ENCODE peak calls at places on chromosomes 2 and 18, in six cellular contexts. Y is GM13976, K is HFFc6, X is A549, W is LNCaP clone FGC, B is GM13977. J is an unnamed sample.

GRCh38 chr18:23306842-23307241 is 146.2 kb upstream of the RIOK3 start:
- DNase-seq in K (no peak), X (no peak), W (no peak), Y (peak; percentile 82), B (peak; percentile 70), J (peak; percentile 65)

GRCh38 chr2:5695641-5696350 is 3.6 kb downstream of the SOX11 start:
- DNase-seq in X (no peak), B (no peak), K (no peak), W (no peak), Y (no peak), J (no peak)

GRCh38 chr2:145158051-145158586 is 638.2 kb upstream of the ZEB2 start:
- DNase-seq in B (no peak), W (no peak), X (peak; percentile 78), Y (no peak), K (peak; percentile 70), J (no peak)

GRCh38 chr18:36064027-36064808 is 3.1 kb downstream of the RPRD1A start:
- DNase-seq in X (no peak), K (no peak), B (no peak), W (no peak), Y (no peak), J (no peak)

GRCh38 chr18:31821452-31822171 is 60.9 kb upstream of the SLC25A52 start:
- DNase-seq in K (no peak), W (no peak), X (no peak), B (no peak), Y (no peak), J (no peak)

GRCh38 chr18:9643549-9643948 is 29.2 kb upstream of the PPP4R1 start:
- DNase-seq in W (peak; percentile 19), B (no peak), K (peak; percentile 95), X (peak; percentile 92), Y (no peak), J (no peak)

GRCh38 chr18:61551586-61551985 is 218.4 kb downstream of the CDH20 start:
- DNase-seq in W (peak; percentile 69), Y (peak; percentile 66), K (peak; percentile 71), X (peak; percentile 71), B (peak; percentile 75), J (no peak)

GRCh38 chr2:219713110-219713509 is 85.7 kb downstream of the SLC4A3 start:
- DNase-seq in Y (no peak), X (peak; percentile 64), W (peak; percentile 7), K (peak; percentile 40), B (peak; percentile 26), J (no peak)

GRCh38 chr18:54957295-54957694 is 2.0 kb downstream of the CCDC68 start:
- DNase-seq in X (no peak), Y (no peak), K (no peak), B (no peak), W (peak; percentile 38), J (no peak)

GRCh38 chr2:101921319-101921960 is 70.3 kb upstream of the IL1R2 start:
- DNase-seq in X (no peak), B (no peak), W (no peak), K (no peak), Y (no peak), J (no peak)

GRCh38 chr2:108884629-108885028 is 98.1 kb downstream of the CCDC138 start:
- DNase-seq in X (no peak), W (no peak), K (no peak), Y (no peak), B (no peak), J (no peak)

GRCh38 chr2:239594772-239595608 is 194.2 kb upstream of the HDAC4 start:
- DNase-seq in W (no peak), B (no peak), Y (no peak), K (no peak), X (no peak), J (no peak)

GRCh38 chr2:225788571-225788970 is 389.1 kb downstream of the NYAP2 start:
- DNase-seq in Y (no peak), X (no peak), B (no peak), W (no peak), K (no peak), J (no peak)

GRCh38 chr18:54787616-54788015 is 40.7 kb upstream of the RAB27B start:
- DNase-seq in Y (no peak), X (no peak), K (peak; percentile 75), B (no peak), W (no peak), J (no peak)

GRCh38 chr2:10977003-10977402 is 65.3 kb downstream of the KCNF1 start:
- DNase-seq in X (no peak), B (no peak), W (no peak), Y (no peak), K (no peak), J (no peak)

GRCh38 chr2:193442293-193442692 is 1247.6 kb upstream of the TMEFF2 start:
- DNase-seq in B (no peak), Y (no peak), K (no peak), X (no peak), W (no peak), J (no peak)

GRCh38 chr2:211944572-211944971 is 594.0 kb downstream of the ERBB4 start:
- DNase-seq in X (no peak), Y (peak; percentile 1), K (no peak), W (no peak), B (no peak), J (no peak)

GRCh38 chr2:51723716-51724115 is 691.8 kb upstream of the NRXN1 start:
- DNase-seq in K (no peak), Y (no peak), W (no peak), B (no peak), X (no peak), J (no peak)

GRCh38 chr2:158103358-158104021 is 1.8 kb downstream of the UPP2 start:
- DNase-seq in W (no peak), B (no peak), Y (no peak), X (no peak), K (no peak), J (no peak)

GRCh38 chr2:10981941-10982381 is 70.2 kb downstream of the KCNF1 start:
- DNase-seq in X (no peak), Y (no peak), B (no peak), W (no peak), K (no peak), J (no peak)

GRCh38 chr18:52451252-52451651 is 111.3 kb downstream of the DCC start:
- DNase-seq in K (no peak), X (no peak), Y (no peak), W (no peak), B (no peak), J (no peak)

GRCh38 chr2:219161097-219161496 is 482 bp upstream of the NHEJ1 start:
- DNase-seq in K (no peak), Y (no peak), B (no peak), X (no peak), W (no peak), J (no peak)

GRCh38 chr2:102063360-102063947 is 71.7 kb downstream of the IL1R2 start:
- DNase-seq in B (no peak), W (no peak), Y (no peak), X (no peak), K (peak; percentile 37), J (no peak)

GRCh38 chr2:211869134-211869533 is 669.5 kb downstream of the ERBB4 start:
- DNase-seq in B (no peak), W (no peak), Y (no peak), K (no peak), X (no peak), J (no peak)

GRCh38 chr2:49288902-49289680 is 134.8 kb upstream of the FSHR start:
- DNase-seq in K (no peak), X (no peak), B (no peak), Y (no peak), W (no peak), J (no peak)

GRCh38 chr18:75827781-75828274 is 400.3 kb upstream of the SMIM21 start:
- DNase-seq in B (no peak), W (peak; percentile 70), X (no peak), Y (no peak), K (no peak), J (no peak)

GRCh38 chr18:28132084-28132483 is 44.8 kb downstream of the CDH2 start:
- DNase-seq in X (no peak), K (no peak), W (no peak), B (no peak), Y (no peak), J (no peak)

DNA sequence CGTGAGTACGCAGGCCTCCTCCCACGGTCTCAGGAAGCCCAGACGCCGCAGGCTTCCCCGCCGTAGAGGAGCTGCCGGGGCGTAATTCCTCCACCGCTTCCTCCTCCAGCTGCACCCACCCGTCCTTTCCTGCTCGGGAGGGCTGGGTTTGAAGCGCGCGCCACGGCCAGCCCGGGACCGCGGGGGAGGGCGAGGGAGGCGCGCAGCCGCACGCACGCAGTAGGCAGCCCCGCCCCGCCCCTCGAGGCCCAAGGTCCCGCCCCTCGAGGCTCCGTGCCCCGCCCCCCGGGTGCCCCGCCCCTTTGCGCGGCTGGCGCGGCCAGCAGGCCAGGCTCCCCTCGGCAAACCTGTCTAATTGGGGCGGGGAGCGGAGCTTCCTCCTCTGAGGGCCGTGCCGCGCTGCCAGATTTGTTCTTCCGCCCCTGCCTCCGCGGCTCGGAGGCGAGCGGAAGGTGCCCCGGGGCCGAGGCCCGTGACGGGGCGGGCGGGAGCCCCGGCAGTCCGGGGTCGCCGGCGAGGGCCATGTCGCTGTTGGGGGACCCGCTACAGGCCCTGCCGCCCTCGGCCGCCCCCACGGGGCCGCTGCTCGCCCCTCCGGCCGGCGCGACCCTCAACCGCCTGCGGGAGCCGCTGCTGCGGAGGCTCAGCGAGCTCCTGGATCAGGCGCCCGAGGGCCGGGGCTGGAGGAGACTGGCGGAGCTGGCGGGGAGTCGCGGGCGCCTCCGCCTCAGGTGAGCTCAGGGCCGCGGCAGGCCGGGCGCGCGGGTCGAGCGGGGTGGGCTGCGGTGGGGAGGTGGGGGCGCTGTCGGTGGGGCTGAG is at the start of gene MALT1:
- DNase-seq in W (peak; percentile 64), X (peak; percentile 88), K (peak; percentile 81), Y (peak; percentile 95), B (peak; percentile 96), J (peak; percentile 94)
- TF ChIP-seq CTCF in W (peak; percentile 9), X (peak; percentile 9), K (peak; percentile 56), Y (no peak), B (no peak), J (no peak)

GRCh38 chr2:181715033-181715630 is 34.8 kb upstream of the NEUROD1 start:
- DNase-seq in Y (peak; percentile 59), B (peak; percentile 56), X (peak; percentile 78), K (peak; percentile 77), W (peak; percentile 47), J (peak; percentile 42)
- TF ChIP-seq CTCF in Y (peak; percentile 55), B (peak; percentile 74), X (peak; percentile 87), K (peak; percentile 91), W (peak; percentile 69), J (peak; percentile 74)

GRCh38 chr2:131682122-131682944 is 154.6 kb downstream of the CCDC74A start:
- DNase-seq in B (peak; percentile 78), X (peak; percentile 85), W (peak; percentile 53), K (peak; percentile 70), Y (peak; percentile 91), J (peak; percentile 46)
- TF ChIP-seq CTCF in B (peak; percentile 37), X (peak; percentile 34), W (peak; percentile 54), K (peak; percentile 68), Y (peak; percentile 17), J (no peak)

DNA sequence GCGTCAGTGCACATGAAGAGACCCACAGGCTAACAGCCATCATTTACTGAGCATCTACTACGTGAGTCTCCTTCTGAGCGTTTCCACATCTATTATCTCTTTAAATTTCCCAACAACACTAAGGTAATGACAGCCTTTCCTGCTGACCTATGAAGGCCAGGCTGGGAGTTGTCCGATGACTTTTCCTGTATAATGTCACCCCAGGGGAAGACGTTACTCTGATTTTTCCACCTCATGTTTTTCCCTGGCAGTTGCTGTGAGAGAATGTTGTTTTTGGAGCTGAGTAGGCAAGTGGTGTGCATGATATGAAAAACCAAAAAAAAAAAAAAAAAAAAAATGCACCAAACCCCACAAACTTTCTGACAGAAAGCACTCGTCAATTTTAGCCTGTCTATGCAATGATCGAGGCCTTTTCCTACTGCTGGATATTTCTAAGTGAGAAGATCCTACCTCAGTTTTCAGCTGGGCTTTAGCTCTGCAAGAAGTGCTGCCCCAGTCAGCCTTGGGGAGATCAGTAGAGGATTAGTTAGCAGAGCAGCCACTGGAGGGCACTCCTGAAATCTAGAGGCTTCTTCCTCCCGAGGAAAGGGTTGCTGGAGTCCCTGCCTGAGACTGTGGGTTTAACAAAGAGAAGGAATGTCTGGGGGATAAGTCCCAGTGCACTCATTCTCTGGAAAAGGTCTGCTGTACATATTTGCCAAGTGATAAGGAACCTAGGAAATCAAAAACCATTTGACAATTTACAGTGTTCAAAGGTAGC is 207.5 kb downstream of the SLC8A1 start:
- DNase-seq in W (no peak), K (peak; percentile 49), B (peak; percentile 33), X (peak; percentile 57), Y (peak; percentile 30), J (no peak)
- TF ChIP-seq CTCF in W (peak; percentile 44), K (peak; percentile 79), B (peak; percentile 60), X (peak; percentile 59), Y (peak; percentile 53), J (no peak)

J was measured in natural killer cell.